ENCODE peak calls at places on chromosomes 16 and 17, in five cellular contexts. One of them, this sample, is unnamed.

GRCh38 chr16:52515068-52515671 is 31.8 kb downstream of the TOX3 start:
- DNase-seq in IMR-90: no peak
- DNase-seq in Peyer's patch: no peak
- DNase-seq in fibroblast of pulmonary artery: no peak
- DNase-seq in mucosa of descending colon: no peak
- DNase-seq in this sample: no peak

GRCh38 chr17:78951967-78952551 is 26.9 kb upstream of the TIMP2 start:
- DNase-seq in IMR-90: peak; percentile 44
- DNase-seq in Peyer's patch: no peak
- DNase-seq in fibroblast of pulmonary artery: peak; percentile 29
- DNase-seq in mucosa of descending colon: peak; percentile 46
- DNase-seq in this sample: peak; percentile 74

GRCh38 chr17:81519284-81520020 is 6.9 kb upstream of the ACTG1 start:
- DNase-seq in IMR-90: no peak
- DNase-seq in Peyer's patch: peak; percentile 86
- DNase-seq in fibroblast of pulmonary artery: no peak
- DNase-seq in mucosa of descending colon: peak; percentile 75
- DNase-seq in this sample: no peak

GRCh38 chr16:85542548-85542927 is 70.6 kb upstream of the GSE1 start:
- DNase-seq in IMR-90: no peak
- DNase-seq in Peyer's patch: no peak
- DNase-seq in fibroblast of pulmonary artery: no peak
- DNase-seq in mucosa of descending colon: no peak
- DNase-seq in this sample: peak; percentile 21

GRCh38 chr17:2847601-2848255 is 51.5 kb downstream of the RAP1GAP2 start:
- DNase-seq in IMR-90: no peak
- DNase-seq in Peyer's patch: no peak
- DNase-seq in fibroblast of pulmonary artery: no peak
- DNase-seq in mucosa of descending colon: no peak
- DNase-seq in this sample: no peak

GRCh38 chr16:8798174-8798527 is 512 bp downstream of the PMM2 start:
- DNase-seq in IMR-90: peak; percentile 36
- DNase-seq in Peyer's patch: no peak
- DNase-seq in fibroblast of pulmonary artery: peak; percentile 21
- DNase-seq in mucosa of descending colon: no peak
- DNase-seq in this sample: no peak

GRCh38 chr17:76384222-76384986 is at the start of gene SPHK1:
- DNase-seq in IMR-90: peak; percentile 81
- DNase-seq in Peyer's patch: peak; percentile 83
- DNase-seq in fibroblast of pulmonary artery: peak; percentile 83
- DNase-seq in mucosa of descending colon: peak; percentile 77
- DNase-seq in this sample: peak; percentile 71

GRCh38 chr16:58022601-58023371 is 2.8 kb upstream of the MMP15 start:
- DNase-seq in IMR-90: peak; percentile 68
- DNase-seq in Peyer's patch: peak; percentile 65
- DNase-seq in fibroblast of pulmonary artery: peak; percentile 68
- DNase-seq in mucosa of descending colon: peak; percentile 79
- DNase-seq in this sample: peak; percentile 27

GRCh38 chr17:40551874-40552768 is 13.2 kb downstream of the CCR7 start:
- DNase-seq in IMR-90: peak; percentile 99
- DNase-seq in Peyer's patch: peak; percentile 48
- DNase-seq in fibroblast of pulmonary artery: peak; percentile 86
- DNase-seq in mucosa of descending colon: peak; percentile 16
- DNase-seq in this sample: no peak

GRCh38 chr17:47686661-47687327 is 7.2 kb upstream of the TBKBP1 start:
- DNase-seq in IMR-90: peak; percentile 34
- DNase-seq in Peyer's patch: no peak
- DNase-seq in fibroblast of pulmonary artery: no peak
- DNase-seq in mucosa of descending colon: no peak
- DNase-seq in this sample: no peak

GRCh38 chr16:11503566-11503965 is 83.2 kb downstream of the LITAF start:
- DNase-seq in IMR-90: no peak
- DNase-seq in Peyer's patch: no peak
- DNase-seq in fibroblast of pulmonary artery: no peak
- DNase-seq in mucosa of descending colon: no peak
- DNase-seq in this sample: no peak

GRCh38 chr17:17152385-17152784 is 53.7 kb downstream of the PLD6 start:
- DNase-seq in IMR-90: no peak
- DNase-seq in Peyer's patch: no peak
- DNase-seq in fibroblast of pulmonary artery: no peak
- DNase-seq in mucosa of descending colon: no peak
- DNase-seq in this sample: no peak

GRCh38 chr17:31398381-31399275 is 7.2 kb downstream of the RAB11FIP4 start:
- DNase-seq in IMR-90: no peak
- DNase-seq in Peyer's patch: no peak
- DNase-seq in fibroblast of pulmonary artery: no peak
- DNase-seq in mucosa of descending colon: no peak
- DNase-seq in this sample: no peak

GRCh38 chr17:27945333-27945616 is 52.1 kb upstream of the LYRM9 start:
- DNase-seq in IMR-90: no peak
- DNase-seq in Peyer's patch: no peak
- DNase-seq in fibroblast of pulmonary artery: no peak
- DNase-seq in mucosa of descending colon: no peak
- DNase-seq in this sample: no peak

GRCh38 chr16:23509763-23510153 is 536 bp downstream of the GGA2 start:
- DNase-seq in IMR-90: peak; percentile 39
- DNase-seq in Peyer's patch: peak; percentile 55
- DNase-seq in fibroblast of pulmonary artery: peak; percentile 27
- DNase-seq in mucosa of descending colon: peak; percentile 39
- DNase-seq in this sample: no peak

GRCh38 chr17:29572691-29573557 is 4.4 kb downstream of the TP53I13 start:
- DNase-seq in IMR-90: peak; percentile 56
- DNase-seq in Peyer's patch: peak; percentile 67
- DNase-seq in fibroblast of pulmonary artery: peak; percentile 59
- DNase-seq in mucosa of descending colon: no peak
- DNase-seq in this sample: peak; percentile 86

GRCh38 chr17:27502526-27503324 is 46.5 kb downstream of the KSR1 start:
- DNase-seq in IMR-90: peak; percentile 99
- DNase-seq in Peyer's patch: no peak
- DNase-seq in fibroblast of pulmonary artery: peak; percentile 82
- DNase-seq in mucosa of descending colon: no peak
- DNase-seq in this sample: no peak

GRCh38 chr16:66476328-66477027 is 49.4 kb downstream of the BEAN1 start:
- DNase-seq in IMR-90: no peak
- DNase-seq in Peyer's patch: no peak
- DNase-seq in fibroblast of pulmonary artery: no peak
- DNase-seq in mucosa of descending colon: peak; percentile 44
- DNase-seq in this sample: no peak

GRCh38 chr16:87252269-87252970 is 64.8 kb downstream of the C16orf95 start:
- DNase-seq in IMR-90: no peak
- DNase-seq in Peyer's patch: no peak
- DNase-seq in fibroblast of pulmonary artery: no peak
- DNase-seq in mucosa of descending colon: no peak
- DNase-seq in this sample: no peak

GRCh38 chr17:46727572-46728348 is 90.7 kb downstream of the WNT3 start:
- DNase-seq in IMR-90: peak; percentile 90
- DNase-seq in Peyer's patch: no peak
- DNase-seq in fibroblast of pulmonary artery: peak; percentile 72
- DNase-seq in mucosa of descending colon: no peak
- DNase-seq in this sample: no peak

GRCh38 chr16:25198021-25198420 is 18.7 kb upstream of the AQP8 start:
- DNase-seq in IMR-90: peak; percentile 18
- DNase-seq in Peyer's patch: no peak
- DNase-seq in fibroblast of pulmonary artery: no peak
- DNase-seq in mucosa of descending colon: no peak
- DNase-seq in this sample: no peak

GRCh38 chr17:13510062-13510461 is 91.7 kb downstream of the HS3ST3A1 start:
- DNase-seq in IMR-90: peak; percentile 61
- DNase-seq in Peyer's patch: no peak
- DNase-seq in fibroblast of pulmonary artery: peak; percentile 43
- DNase-seq in mucosa of descending colon: no peak
- DNase-seq in this sample: no peak

GRCh38 chr17:72063756-72064461 is 56.9 kb upstream of the SOX9 start:
- DNase-seq in IMR-90: no peak
- DNase-seq in Peyer's patch: no peak
- DNase-seq in fibroblast of pulmonary artery: no peak
- DNase-seq in mucosa of descending colon: no peak
- DNase-seq in this sample: no peak

GRCh38 chr17:74736423-74737298 is at the start of gene RAB37:
- DNase-seq in IMR-90: no peak
- DNase-seq in Peyer's patch: peak; percentile 70
- DNase-seq in fibroblast of pulmonary artery: no peak
- DNase-seq in mucosa of descending colon: no peak
- DNase-seq in this sample: peak; percentile 50

DNA sequence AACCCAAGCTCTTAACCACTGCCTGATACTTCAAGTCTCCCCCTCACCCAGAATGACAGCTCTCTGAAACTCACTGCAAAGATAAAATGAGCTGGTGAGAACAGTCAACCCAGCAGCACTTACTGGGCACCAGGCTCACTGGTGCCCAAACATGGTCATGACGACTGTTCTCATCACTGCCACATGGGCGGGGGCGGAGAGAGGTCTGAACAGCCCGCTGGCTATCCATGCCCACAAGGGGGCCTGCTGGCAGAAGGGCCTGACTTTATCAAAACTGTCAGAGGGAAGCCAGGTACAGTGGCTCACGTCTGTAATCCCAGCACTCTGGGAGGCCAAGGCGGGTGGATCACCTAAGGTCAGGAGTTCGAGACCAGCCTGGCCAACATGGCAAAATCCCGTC is 4.0 kb downstream of the MYBBP1A start:
- DNase-seq in IMR-90: no peak
- DNase-seq in Peyer's patch: peak; percentile 43
- DNase-seq in fibroblast of pulmonary artery: no peak
- DNase-seq in mucosa of descending colon: no peak
- DNase-seq in this sample: no peak
- TF ChIP-seq CTCF in IMR-90: no peak
- TF ChIP-seq CTCF in Peyer's patch: no peak
- TF ChIP-seq CTCF in fibroblast of pulmonary artery: no peak
- TF ChIP-seq CTCF in mucosa of descending colon: no peak
- TF ChIP-seq CTCF in this sample: no peak

GRCh38 chr16:88526906-88527185 is 43.4 kb upstream of the ZC3H18 start:
- DNase-seq in IMR-90: no peak
- DNase-seq in Peyer's patch: no peak
- DNase-seq in fibroblast of pulmonary artery: no peak
- DNase-seq in mucosa of descending colon: no peak
- DNase-seq in this sample: no peak

GRCh38 chr16:88528902-88529318 is 41.3 kb upstream of the ZC3H18 start:
- DNase-seq in IMR-90: no peak
- DNase-seq in Peyer's patch: no peak
- DNase-seq in fibroblast of pulmonary artery: no peak
- DNase-seq in mucosa of descending colon: no peak
- DNase-seq in this sample: no peak

GRCh38 chr16:88527937-88528743 is 42.1 kb upstream of the ZC3H18 start:
- DNase-seq in IMR-90: no peak
- DNase-seq in Peyer's patch: no peak
- DNase-seq in fibroblast of pulmonary artery: no peak
- DNase-seq in mucosa of descending colon: no peak
- DNase-seq in this sample: no peak

GRCh38 chr16:88526008-88526905 is 43.9 kb upstream of the ZC3H18 start:
- DNase-seq in IMR-90: no peak
- DNase-seq in Peyer's patch: no peak
- DNase-seq in fibroblast of pulmonary artery: no peak
- DNase-seq in mucosa of descending colon: no peak
- DNase-seq in this sample: no peak

DNA sequence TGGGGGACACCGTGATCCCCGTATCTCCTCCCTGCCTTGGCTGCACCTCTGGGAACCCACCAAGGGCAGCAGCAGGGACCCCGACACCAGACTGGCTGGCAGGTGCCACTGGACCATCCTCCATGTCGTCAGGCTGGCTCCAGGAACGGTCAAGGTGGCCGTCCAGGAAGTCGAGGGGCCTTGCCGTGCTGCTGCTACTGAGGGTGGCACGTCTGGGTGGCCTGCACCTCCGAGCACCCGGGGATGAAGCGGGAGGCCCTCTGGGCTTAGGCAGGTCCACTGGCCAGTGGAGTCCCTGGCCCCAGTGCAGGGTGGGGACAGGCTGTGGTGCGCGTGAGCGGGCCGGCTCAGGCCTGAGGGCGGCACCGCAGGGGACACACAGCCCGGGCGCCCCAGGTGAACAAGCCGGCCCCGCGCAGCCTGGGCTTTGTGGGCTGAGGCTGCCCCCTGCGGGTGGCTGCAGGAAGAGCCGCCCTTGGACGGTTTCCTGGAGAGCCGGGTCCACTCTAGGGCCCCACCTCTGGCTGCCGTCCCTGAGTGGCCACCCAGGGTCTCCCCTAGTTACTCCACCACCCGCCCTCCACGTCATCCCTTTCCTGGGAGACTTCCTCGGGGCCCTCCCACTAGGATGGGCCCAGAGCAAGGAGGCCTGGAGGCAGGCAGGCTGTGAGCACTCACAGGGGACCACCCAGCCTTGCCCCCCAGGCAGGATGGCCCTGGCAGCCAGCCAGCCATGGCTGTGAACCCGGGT is 42.8 kb upstream of the ZC3H18 start:
- DNase-seq in IMR-90: peak; percentile 47
- DNase-seq in Peyer's patch: peak; percentile 82
- DNase-seq in fibroblast of pulmonary artery: peak; percentile 50
- DNase-seq in mucosa of descending colon: peak; percentile 78
- DNase-seq in this sample: peak; percentile 82
- TF ChIP-seq CTCF in IMR-90: peak; percentile 89
- TF ChIP-seq CTCF in Peyer's patch: peak; percentile 89
- TF ChIP-seq CTCF in fibroblast of pulmonary artery: peak; percentile 67
- TF ChIP-seq CTCF in mucosa of descending colon: peak; percentile 84
- TF ChIP-seq CTCF in this sample: peak; percentile 96

DNA sequence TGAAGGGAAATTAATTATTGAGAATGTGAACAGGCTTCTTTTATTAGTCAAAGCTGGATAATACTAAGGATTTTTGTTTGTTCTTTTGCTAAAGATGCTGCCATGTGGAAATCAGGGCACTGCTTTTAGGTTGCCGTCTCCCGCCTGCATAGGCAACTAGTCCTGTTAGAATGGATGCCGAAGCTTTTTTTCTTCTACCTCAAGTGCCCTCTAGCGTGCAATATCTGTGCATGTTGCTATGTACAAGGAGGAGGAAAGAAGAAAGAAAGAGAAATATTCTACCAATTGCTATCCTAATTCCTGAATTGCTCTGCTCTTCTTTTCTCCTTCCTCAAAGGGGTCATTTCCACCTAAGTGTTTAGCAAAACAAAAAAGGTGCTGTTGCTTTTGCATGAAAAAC is 5.2 kb upstream of the CDH8 start:
- DNase-seq in IMR-90: no peak
- DNase-seq in Peyer's patch: no peak
- DNase-seq in fibroblast of pulmonary artery: peak; percentile 49
- DNase-seq in mucosa of descending colon: peak; percentile 9
- DNase-seq in this sample: peak; percentile 27
- TF ChIP-seq CTCF in IMR-90: no peak
- TF ChIP-seq CTCF in Peyer's patch: no peak
- TF ChIP-seq CTCF in fibroblast of pulmonary artery: peak; percentile 41
- TF ChIP-seq CTCF in mucosa of descending colon: no peak
- TF ChIP-seq CTCF in this sample: peak; percentile 19

DNA sequence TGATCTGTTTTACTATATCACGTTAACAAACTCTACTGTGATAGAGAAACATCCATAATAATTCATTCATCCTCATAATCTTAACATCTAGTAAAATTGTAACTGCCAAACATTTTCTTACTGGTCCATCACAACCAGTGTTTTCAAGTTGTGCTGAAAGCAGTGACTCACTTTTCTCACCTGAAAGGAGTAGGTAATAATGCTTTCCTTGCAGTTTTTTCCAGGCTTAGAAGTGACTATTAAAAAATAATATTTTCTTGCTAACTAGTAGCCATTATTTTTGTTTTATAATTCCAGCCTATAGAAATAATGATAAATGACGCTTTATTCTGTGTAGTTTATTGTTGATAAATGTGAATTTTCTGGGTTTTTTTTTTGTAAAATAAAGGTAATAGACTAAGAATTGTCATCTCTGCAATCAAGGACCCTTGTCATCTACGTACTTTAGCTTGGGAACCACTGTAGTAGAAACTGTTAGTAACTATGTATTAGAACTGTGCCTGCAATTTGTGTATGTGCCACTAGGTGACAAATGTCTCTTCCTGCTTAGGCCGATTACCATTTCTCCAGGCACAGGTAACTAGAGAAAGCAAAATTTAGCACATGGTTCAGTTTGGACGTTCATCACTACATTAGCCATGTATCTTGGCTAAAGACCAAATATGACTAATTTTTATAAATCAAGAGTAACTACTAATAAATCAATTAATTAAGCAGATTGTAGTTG is 409.4 kb upstream of the ERCC4 start:
- DNase-seq in IMR-90: no peak
- DNase-seq in Peyer's patch: no peak
- DNase-seq in fibroblast of pulmonary artery: no peak
- DNase-seq in mucosa of descending colon: no peak
- DNase-seq in this sample: no peak
- TF ChIP-seq CTCF in IMR-90: no peak
- TF ChIP-seq CTCF in Peyer's patch: no peak
- TF ChIP-seq CTCF in fibroblast of pulmonary artery: no peak
- TF ChIP-seq CTCF in mucosa of descending colon: no peak
- TF ChIP-seq CTCF in this sample: peak; percentile 60